ENCODE peak calls at places on chromosomes 13 and 19, in eight cellular contexts. One of them, this sample, is unnamed.

GRCh38 chr13:97640236-97640635 is 206.3 kb downstream of the RAP2A start:
- DNase-seq in activated T-cell treated with anti-CD3 and anti-CD28 coated beads, Interleukin-2, amount 50 U/mL, for 72 hours: no peak
- DNase-seq in ELR: no peak
- DNase-seq in amygdala: no peak
- DNase-seq in NCI-H524 treated with DMSO at 0.1 percent for 48 hours: peak; percentile 17
- DNase-seq in endodermal cell: no peak
- DNase-seq in caudate nucleus: no peak
- DNase-seq in CD14-positive monocyte: no peak
- DNase-seq in this sample: no peak

GRCh38 chr19:16371540-16371986 is 46.9 kb downstream of the KLF2 start:
- DNase-seq in activated T-cell treated with anti-CD3 and anti-CD28 coated beads, Interleukin-2, amount 50 U/mL, for 72 hours: peak; percentile 91
- DNase-seq in ELR: no peak
- DNase-seq in amygdala: no peak
- DNase-seq in NCI-H524 treated with DMSO at 0.1 percent for 48 hours: no peak
- DNase-seq in endodermal cell: no peak
- DNase-seq in caudate nucleus: no peak
- DNase-seq in CD14-positive monocyte: peak; percentile 80
- DNase-seq in this sample: no peak

GRCh38 chr13:89061821-89062220 is 1390.7 kb downstream of the SLITRK5 start:
- DNase-seq in activated T-cell treated with anti-CD3 and anti-CD28 coated beads, Interleukin-2, amount 50 U/mL, for 72 hours: no peak
- DNase-seq in ELR: no peak
- DNase-seq in amygdala: no peak
- DNase-seq in NCI-H524 treated with DMSO at 0.1 percent for 48 hours: no peak
- DNase-seq in endodermal cell: no peak
- DNase-seq in caudate nucleus: no peak
- DNase-seq in CD14-positive monocyte: no peak
- DNase-seq in this sample: no peak

GRCh38 chr19:19464339-19465098 is 50.8 kb downstream of the TSSK6 start:
- DNase-seq in activated T-cell treated with anti-CD3 and anti-CD28 coated beads, Interleukin-2, amount 50 U/mL, for 72 hours: no peak
- DNase-seq in ELR: no peak
- DNase-seq in amygdala: no peak
- DNase-seq in NCI-H524 treated with DMSO at 0.1 percent for 48 hours: no peak
- DNase-seq in endodermal cell: peak; percentile 69
- DNase-seq in caudate nucleus: no peak
- DNase-seq in CD14-positive monocyte: no peak
- DNase-seq in this sample: peak; percentile 85

GRCh38 chr19:50224986-50225747 is 21.7 kb downstream of the MYH14 start:
- DNase-seq in activated T-cell treated with anti-CD3 and anti-CD28 coated beads, Interleukin-2, amount 50 U/mL, for 72 hours: no peak
- DNase-seq in ELR: no peak
- DNase-seq in amygdala: no peak
- DNase-seq in NCI-H524 treated with DMSO at 0.1 percent for 48 hours: no peak
- DNase-seq in endodermal cell: no peak
- DNase-seq in caudate nucleus: no peak
- DNase-seq in CD14-positive monocyte: no peak
- DNase-seq in this sample: no peak

GRCh38 chr13:28826368-28826767 is 6.2 kb downstream of the MTUS2 start:
- DNase-seq in activated T-cell treated with anti-CD3 and anti-CD28 coated beads, Interleukin-2, amount 50 U/mL, for 72 hours: no peak
- DNase-seq in ELR: no peak
- DNase-seq in amygdala: no peak
- DNase-seq in NCI-H524 treated with DMSO at 0.1 percent for 48 hours: no peak
- DNase-seq in endodermal cell: no peak
- DNase-seq in caudate nucleus: no peak
- DNase-seq in CD14-positive monocyte: no peak
- DNase-seq in this sample: no peak

GRCh38 chr13:50200988-50201387 is 185.7 kb downstream of the KCNRG start:
- DNase-seq in activated T-cell treated with anti-CD3 and anti-CD28 coated beads, Interleukin-2, amount 50 U/mL, for 72 hours: no peak
- DNase-seq in ELR: no peak
- DNase-seq in amygdala: no peak
- DNase-seq in NCI-H524 treated with DMSO at 0.1 percent for 48 hours: no peak
- DNase-seq in endodermal cell: no peak
- DNase-seq in caudate nucleus: no peak
- DNase-seq in CD14-positive monocyte: no peak
- DNase-seq in this sample: no peak

GRCh38 chr13:99278199-99278598 is 20.0 kb upstream of the GPR18 start:
- DNase-seq in activated T-cell treated with anti-CD3 and anti-CD28 coated beads, Interleukin-2, amount 50 U/mL, for 72 hours: no peak
- DNase-seq in ELR: no peak
- DNase-seq in amygdala: no peak
- DNase-seq in NCI-H524 treated with DMSO at 0.1 percent for 48 hours: no peak
- DNase-seq in endodermal cell: no peak
- DNase-seq in caudate nucleus: no peak
- DNase-seq in CD14-positive monocyte: no peak
- DNase-seq in this sample: no peak

GRCh38 chr19:55036058-55036457 is 2.0 kb downstream of the GP6 start:
- DNase-seq in activated T-cell treated with anti-CD3 and anti-CD28 coated beads, Interleukin-2, amount 50 U/mL, for 72 hours: no peak
- DNase-seq in ELR: no peak
- DNase-seq in amygdala: no peak
- DNase-seq in NCI-H524 treated with DMSO at 0.1 percent for 48 hours: no peak
- DNase-seq in endodermal cell: no peak
- DNase-seq in caudate nucleus: no peak
- DNase-seq in CD14-positive monocyte: no peak
- DNase-seq in this sample: no peak

GRCh38 chr19:53598361-53598760 is 33.4 kb upstream of the DPRX start:
- DNase-seq in activated T-cell treated with anti-CD3 and anti-CD28 coated beads, Interleukin-2, amount 50 U/mL, for 72 hours: no peak
- DNase-seq in ELR: no peak
- DNase-seq in amygdala: no peak
- DNase-seq in NCI-H524 treated with DMSO at 0.1 percent for 48 hours: no peak
- DNase-seq in endodermal cell: no peak
- DNase-seq in caudate nucleus: no peak
- DNase-seq in CD14-positive monocyte: no peak
- DNase-seq in this sample: no peak

GRCh38 chr19:1164684-1165531 is 9.2 kb downstream of the SBNO2 start:
- DNase-seq in activated T-cell treated with anti-CD3 and anti-CD28 coated beads, Interleukin-2, amount 50 U/mL, for 72 hours: no peak
- DNase-seq in ELR: no peak
- DNase-seq in amygdala: no peak
- DNase-seq in NCI-H524 treated with DMSO at 0.1 percent for 48 hours: no peak
- DNase-seq in endodermal cell: no peak
- DNase-seq in caudate nucleus: no peak
- DNase-seq in CD14-positive monocyte: no peak
- DNase-seq in this sample: no peak

GRCh38 chr19:32914879-32915278 is 45.3 kb upstream of the SLC7A9 start:
- DNase-seq in activated T-cell treated with anti-CD3 and anti-CD28 coated beads, Interleukin-2, amount 50 U/mL, for 72 hours: no peak
- DNase-seq in ELR: peak; percentile 9
- DNase-seq in amygdala: no peak
- DNase-seq in NCI-H524 treated with DMSO at 0.1 percent for 48 hours: no peak
- DNase-seq in endodermal cell: no peak
- DNase-seq in caudate nucleus: no peak
- DNase-seq in CD14-positive monocyte: no peak
- DNase-seq in this sample: no peak

GRCh38 chr13:111204438-111205177 is 89.5 kb downstream of the ARHGEF7 start:
- DNase-seq in activated T-cell treated with anti-CD3 and anti-CD28 coated beads, Interleukin-2, amount 50 U/mL, for 72 hours: no peak
- DNase-seq in ELR: peak; percentile 58
- DNase-seq in amygdala: no peak
- DNase-seq in NCI-H524 treated with DMSO at 0.1 percent for 48 hours: no peak
- DNase-seq in endodermal cell: peak; percentile 76
- DNase-seq in caudate nucleus: no peak
- DNase-seq in CD14-positive monocyte: no peak
- DNase-seq in this sample: peak; percentile 89

GRCh38 chr13:113125506-113126264 is 3.1 kb downstream of the F10 start:
- DNase-seq in activated T-cell treated with anti-CD3 and anti-CD28 coated beads, Interleukin-2, amount 50 U/mL, for 72 hours: no peak
- DNase-seq in ELR: no peak
- DNase-seq in amygdala: no peak
- DNase-seq in NCI-H524 treated with DMSO at 0.1 percent for 48 hours: no peak
- DNase-seq in endodermal cell: no peak
- DNase-seq in caudate nucleus: no peak
- DNase-seq in CD14-positive monocyte: no peak
- DNase-seq in this sample: peak; percentile 14

GRCh38 chr13:28138012-28138755 is at the start of gene PAN3:
- DNase-seq in activated T-cell treated with anti-CD3 and anti-CD28 coated beads, Interleukin-2, amount 50 U/mL, for 72 hours: peak; percentile 94
- DNase-seq in ELR: peak; percentile 92
- DNase-seq in amygdala: peak; percentile 59
- DNase-seq in NCI-H524 treated with DMSO at 0.1 percent for 48 hours: peak; percentile 51
- DNase-seq in endodermal cell: peak; percentile 96
- DNase-seq in caudate nucleus: peak; percentile 84
- DNase-seq in CD14-positive monocyte: peak; percentile 91
- DNase-seq in this sample: peak; percentile 93